ENCODE peak calls at places on chromosomes 7 and 10, in four cellular contexts. F is tibial artery, U is A172, H is epithelial cell of esophagus. O is an unnamed sample.

GRCh38 chr10:88048312-88048711 is 184.9 kb downstream of the PTEN start:
- DNase-seq in U (no peak), F (no peak), H (peak), O (no peak)

GRCh38 chr10:78972160-78972946 is 96.4 kb upstream of the ZMIZ1 start:
- DNase-seq in H (no peak), U (peak), F (peak), O (no peak)

GRCh38 chr7:92698237-92698841 is 108.1 kb upstream of the FAM133B start:
- DNase-seq in H (peak), U (peak), F (no peak), O (peak)

GRCh38 chr7:1999278-1999984 is 233.3 kb downstream of the MAD1L1 start:
- DNase-seq in U (no peak), F (no peak), H (no peak), O (no peak)

GRCh38 chr10:80500572-80501380 is 36.9 kb upstream of the SH2D4B start:
- DNase-seq in H (peak), F (peak), U (no peak), O (no peak)

GRCh38 chr7:1223196-1224092 is 9.2 kb upstream of the UNCX start:
- DNase-seq in U (no peak), F (no peak), H (no peak), O (no peak)

GRCh38 chr7:148883233-148884048 is 650 bp downstream of the EZH2 start:
- DNase-seq in U (no peak), F (peak), H (no peak), O (no peak)

GRCh38 chr7:144256112-144256511 is 8.5 kb downstream of the OR2A7 start:
- DNase-seq in U (no peak), H (peak), F (no peak), O (no peak)

GRCh38 chr7:127396184-127396583 is 3.7 kb upstream of the ZNF800 start:
- DNase-seq in H (peak), F (no peak), U (no peak), O (no peak)

GRCh38 chr7:50782376-50783208 is at the start of gene GRB10:
- DNase-seq in U (no peak), H (no peak), F (peak), O (peak)

GRCh38 chr7:29871787-29872398 is 65.6 kb downstream of the WIPF3 start:
- DNase-seq in U (no peak), F (no peak), H (no peak), O (no peak)

GRCh38 chr10:47165711-47166404 is 134.1 kb upstream of the GDF10 start:
- DNase-seq in H (peak), U (no peak), F (peak), O (no peak)

GRCh38 chr7:91103365-91103764 is 160.9 kb upstream of the FZD1 start:
- DNase-seq in U (no peak), F (no peak), H (peak), O (no peak)

GRCh38 chr7:74396993-74397392 is 56.7 kb upstream of the GTF2IRD1 start:
- DNase-seq in F (no peak), H (no peak), U (no peak), O (no peak)

GRCh38 chr7:112266595-112267270 is 60.2 kb downstream of the ZNF277 start:
- DNase-seq in F (no peak), U (no peak), H (peak), O (no peak)

GRCh38 chr10:95295031-95295755 is 4.4 kb upstream of the PDLIM1 start:
- DNase-seq in F (no peak), U (no peak), H (peak), O (peak)

GRCh38 chr7:129609666-129610065 is 1.9 kb upstream of the NRF1 start:
- DNase-seq in F (no peak), U (no peak), H (no peak), O (no peak)

GRCh38 chr10:108783897-108784296 is 1139.4 kb downstream of the XPNPEP1 start:
- DNase-seq in F (no peak), U (peak), H (peak), O (peak)

GRCh38 chr10:119296703-119297102 is 89.3 kb downstream of the GRK5 start:
- DNase-seq in U (peak), F (no peak), H (no peak), O (no peak)

GRCh38 chr10:15814565-15814964 is 45.7 kb downstream of the MINDY3 start:
- DNase-seq in H (no peak), F (no peak), U (no peak), O (no peak)

GRCh38 chr7:2312272-2312929 is 1.8 kb downstream of the SNX8 start:
- DNase-seq in H (no peak), U (no peak), F (no peak), O (no peak)

GRCh38 chr10:17644485-17644964 is 574 bp downstream of the STAM start:
- DNase-seq in H (peak), F (no peak), U (peak), O (no peak)

GRCh38 chr7:577971-578370 is 58.3 kb upstream of the PDGFA start:
- DNase-seq in F (no peak), H (no peak), U (no peak), O (no peak)

GRCh38 chr7:22549051-22549450 is 49.1 kb upstream of the STEAP1B start:
- DNase-seq in U (no peak), F (no peak), H (peak), O (no peak)

GRCh38 chr10:122301055-122301810 is 30.1 kb downstream of the BTBD16 start:
- DNase-seq in U (peak), F (no peak), H (peak), O (no peak)

GRCh38 chr7:98870071-98870651 is 347 bp upstream of the TMEM130 start:
- DNase-seq in H (peak), U (peak), F (peak), O (peak)

GRCh38 chr10:92242910-92243671 is 47.8 kb downstream of the CPEB3 start:
- DNase-seq in F (peak), H (peak), U (no peak), O (peak)

GRCh38 chr7:156496491-156497264 is 143.9 kb upstream of the RNF32 start:
- DNase-seq in F (no peak), H (no peak), U (no peak), O (peak)

GRCh38 chr10:22617516-22617915 is 96.9 kb downstream of the PIP4K2A start:
- DNase-seq in H (no peak), U (no peak), F (no peak), O (no peak)

GRCh38 chr7:93931655-93932054 is 10.1 kb downstream of the GNG11 start:
- DNase-seq in F (no peak), U (no peak), H (no peak), O (no peak)

GRCh38 chr10:68957654-68958053 is 1.7 kb downstream of the DDX21 start:
- DNase-seq in F (no peak), H (no peak), U (no peak), O (no peak)

GRCh38 chr10:88091490-88092061 is 228.2 kb downstream of the PTEN start:
- DNase-seq in F (no peak), H (peak), U (no peak), O (no peak)

GRCh38 chr10:129849853-129850252 is 114.2 kb downstream of the EBF3 start:
- DNase-seq in U (no peak), F (no peak), H (no peak), O (no peak)

O was measured in DMS153.